ENCODE peak calls at places on chromosome 11, in four cellular contexts. M, K, O and C are unnamed samples. For H3K9me3, the result is how much of the 10 kb centered on the place peaks cover.

GRCh38 chr11:111322534-111322933 is 24.2 kb downstream of the POU2AF3 start:
- DNase-seq in M (no peak), O (no peak), K (no peak), C (no peak)

GRCh38 chr11:119100246-119100959 is 1.2 kb downstream of the DPAGT1 start:
- DNase-seq in K (peak), M (no peak), O (no peak), C (no peak)

GRCh38 chr11:69413015-69413801 is 68.3 kb upstream of the LINC01488 start:
- DNase-seq in M (no peak), O (no peak), K (peak), C (no peak)

GRCh38 chr11:106218096-106218495 is 140.6 kb downstream of the AASDHPPT start:
- DNase-seq in O (no peak), M (no peak), K (no peak), C (no peak)

GRCh38 chr11:123405123-123405592 is 24.9 kb upstream of the GRAMD1B start:
- DNase-seq in O (no peak), K (no peak), M (no peak), C (no peak)

GRCh38 chr11:69637956-69638871 is 2.7 kb upstream of the CCND1 start:
- DNase-seq in M (peak), O (no peak), K (peak), C (peak)

GRCh38 chr11:96084610-96085348 is 160.9 kb upstream of the MTMR2 start:
- DNase-seq in K (no peak), M (no peak), O (no peak), C (no peak)

GRCh38 chr11:130523609-130524008 is 75.2 kb downstream of the ADAMTS15 start:
- DNase-seq in M (no peak), K (no peak), O (no peak), C (no peak)

GRCh38 chr11:121500275-121500674 is 47.5 kb upstream of the SORL1-AS1 start:
- DNase-seq in K (no peak), M (no peak), O (no peak), C (no peak)

GRCh38 chr11:64763804-64764611 is 4.2 kb upstream of the PYGM start:
- DNase-seq in M (peak), K (peak), O (no peak), C (no peak)

GRCh38 chr11:124050770-124051169 is 9.6 kb upstream of the OR10G7 start:
- DNase-seq in M (no peak), K (no peak), O (no peak), C (no peak)

GRCh38 chr11:95682552-95682951 is 107.0 kb downstream of the FAM76B start:
- DNase-seq in M (no peak), O (no peak), K (no peak), C (no peak)

GRCh38 chr11:70669281-70669680 is 271.0 kb downstream of the CTTN start:
- DNase-seq in K (no peak), O (no peak), M (no peak), C (no peak)
- H3K9me3 ChIP-seq in K (under half), O (under half), M (under half), C (under half)

GRCh38 chr11:70895061-70895670 is 357.2 kb downstream of the SHANK2 start:
- DNase-seq in M (peak), K (peak), O (no peak), C (peak)

GRCh38 chr11:70889411-70889810 is 363.0 kb downstream of the SHANK2 start:
- DNase-seq in K (peak), O (no peak), M (no peak), C (peak)

GRCh38 chr11:70891844-70892380 is 360.5 kb downstream of the SHANK2 start:
- DNase-seq in M (no peak), O (no peak), K (peak), C (peak)

GRCh38 chr11:70894566-70894965 is 357.8 kb downstream of the SHANK2 start:
- DNase-seq in K (no peak), O (no peak), M (peak), C (peak)

GRCh38 chr11:70892889-70893288 is 359.5 kb downstream of the SHANK2 start:
- DNase-seq in M (peak), O (no peak), K (peak), C (peak)
- H3K9me3 ChIP-seq in M (under half), O (under half), K (under half), C (under half)

GRCh38 chr11:48036011-48036410 is 55.7 kb downstream of the PTPRJ start:
- DNase-seq in K (peak), O (no peak), M (no peak), C (no peak)

GRCh38 chr11:48034926-48035876 is 54.8 kb downstream of the PTPRJ start:
- DNase-seq in M (no peak), K (peak), O (no peak), C (no peak)

GRCh38 chr11:48031602-48032001 is 51.2 kb downstream of the PTPRJ start:
- DNase-seq in O (no peak), M (no peak), K (no peak), C (no peak)

GRCh38 chr11:48036466-48036865 is 56.1 kb downstream of the PTPRJ start:
- DNase-seq in O (no peak), K (no peak), M (no peak), C (no peak)

GRCh38 chr11:48033918-48034341 is 53.6 kb downstream of the PTPRJ start:
- DNase-seq in K (peak), M (no peak), O (no peak), C (no peak)
- H3K9me3 ChIP-seq in K (under half), M (under half), O (under half), C (under half)

DNA sequence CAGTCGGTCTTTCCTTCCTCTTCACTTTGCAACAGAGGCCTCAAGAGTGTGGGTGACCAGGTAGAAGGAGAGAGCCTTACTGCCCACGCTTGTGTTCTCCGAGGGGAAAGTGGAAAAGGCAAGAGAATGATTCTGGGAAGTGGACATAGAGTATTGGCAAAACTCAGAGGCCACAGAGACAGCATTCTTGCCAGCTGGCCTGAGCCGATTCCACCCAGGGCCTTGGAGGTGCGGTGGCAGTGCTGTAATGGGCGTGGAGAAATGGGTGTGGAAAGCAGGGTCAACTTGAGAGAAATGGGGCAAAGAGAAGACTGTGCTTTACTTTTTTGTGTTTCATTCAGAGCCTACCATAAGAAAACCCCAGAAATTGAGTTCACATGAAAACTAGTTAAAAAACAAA is 39.6 kb downstream of the KCNJ1 start:
- DNase-seq in K (no peak), O (no peak), M (no peak), C (no peak)
- H3K9me3 ChIP-seq in K (under half), O (under half), M (under half), C (under half)

DNA sequence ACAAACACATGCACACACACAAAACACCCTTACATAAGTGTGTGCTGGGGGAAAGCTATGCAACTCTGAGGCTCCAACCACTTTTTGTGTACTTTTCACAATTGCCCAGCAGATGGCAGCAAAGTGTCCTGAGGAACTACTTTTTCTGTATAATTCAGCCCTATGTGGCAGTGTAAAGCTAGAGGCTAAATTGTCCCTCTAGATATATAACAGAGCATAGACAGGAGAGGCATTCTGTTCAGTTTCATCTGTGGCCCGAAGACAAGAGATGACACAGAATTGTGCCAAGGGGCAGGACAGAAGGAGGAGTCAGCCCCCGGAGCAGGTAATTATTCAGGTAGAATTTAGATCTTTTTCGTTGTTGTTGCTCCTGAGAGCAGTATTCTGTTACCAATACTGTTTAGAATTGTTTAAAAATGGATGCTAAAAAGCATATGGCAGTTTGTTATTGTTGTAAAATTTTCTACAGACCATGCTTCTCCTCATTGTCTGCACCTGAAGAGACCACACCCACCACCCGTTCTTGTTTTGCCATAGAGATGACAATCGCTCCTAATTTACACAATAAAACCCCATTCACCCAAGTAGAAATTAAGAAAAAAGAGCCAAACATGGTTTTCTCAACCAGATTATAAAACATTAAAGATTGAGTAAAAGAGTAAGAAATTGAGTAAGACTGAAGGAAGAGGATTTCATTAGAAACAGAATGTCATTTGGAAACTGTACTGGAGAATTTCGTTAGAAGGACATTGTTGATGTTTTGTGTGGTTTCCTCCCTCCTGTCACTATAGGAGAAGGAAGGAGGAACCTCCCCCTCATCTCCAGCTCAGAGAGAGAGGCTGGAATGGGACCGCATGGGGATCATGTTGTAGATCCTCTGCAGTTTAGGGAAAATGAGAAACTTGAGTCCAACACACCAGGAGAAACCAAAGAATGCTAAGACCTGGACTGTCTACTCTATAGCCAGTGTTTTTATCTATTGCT is 14.5 kb upstream of the MS4A7 start:
- DNase-seq in K (no peak), O (no peak), M (no peak), C (no peak)
- H3K9me3 ChIP-seq in K (under half), O (under half), M (under half), C (under half)

DNA sequence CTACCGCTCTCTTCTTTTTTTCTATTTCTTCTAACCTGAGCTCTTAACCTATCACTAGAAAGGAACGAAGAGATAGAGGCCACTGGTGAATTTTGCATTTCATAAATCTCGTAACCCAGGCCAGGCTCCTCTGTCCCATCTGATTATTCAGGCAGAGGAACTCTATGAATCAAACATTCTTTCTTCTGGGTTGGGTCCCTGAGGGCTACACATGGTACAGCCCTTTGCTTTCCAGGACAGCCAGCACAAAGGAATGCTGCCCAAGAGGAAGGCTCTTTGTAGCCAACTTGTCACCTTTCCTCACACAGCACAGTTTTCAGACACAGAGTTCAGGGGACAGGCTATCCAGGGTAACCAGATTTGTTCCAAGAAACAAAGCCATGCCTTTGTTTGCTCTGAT is 878.6 kb upstream of the LRRC4C start:
- DNase-seq in M (no peak), K (no peak), O (no peak), C (no peak)
- H3K9me3 ChIP-seq in M (under half), K (under half), O (under half), C (under half)

GRCh38 chr11:1192741-1193325 is 30.0 kb upstream of the MUC5B start:
- DNase-seq in O (no peak), K (peak), M (no peak), C (peak)

GRCh38 chr11:1195690-1196515 is 27.0 kb upstream of the MUC5B start:
- DNase-seq in M (peak), K (peak), O (no peak), C (peak)

GRCh38 chr11:1194231-1194976 is 28.5 kb upstream of the MUC5B start:
- DNase-seq in M (peak), K (peak), O (no peak), C (no peak)

GRCh38 chr11:1194977-1195689 is 27.7 kb upstream of the MUC5B start:
- DNase-seq in K (peak), M (peak), O (no peak), C (peak)

DNA sequence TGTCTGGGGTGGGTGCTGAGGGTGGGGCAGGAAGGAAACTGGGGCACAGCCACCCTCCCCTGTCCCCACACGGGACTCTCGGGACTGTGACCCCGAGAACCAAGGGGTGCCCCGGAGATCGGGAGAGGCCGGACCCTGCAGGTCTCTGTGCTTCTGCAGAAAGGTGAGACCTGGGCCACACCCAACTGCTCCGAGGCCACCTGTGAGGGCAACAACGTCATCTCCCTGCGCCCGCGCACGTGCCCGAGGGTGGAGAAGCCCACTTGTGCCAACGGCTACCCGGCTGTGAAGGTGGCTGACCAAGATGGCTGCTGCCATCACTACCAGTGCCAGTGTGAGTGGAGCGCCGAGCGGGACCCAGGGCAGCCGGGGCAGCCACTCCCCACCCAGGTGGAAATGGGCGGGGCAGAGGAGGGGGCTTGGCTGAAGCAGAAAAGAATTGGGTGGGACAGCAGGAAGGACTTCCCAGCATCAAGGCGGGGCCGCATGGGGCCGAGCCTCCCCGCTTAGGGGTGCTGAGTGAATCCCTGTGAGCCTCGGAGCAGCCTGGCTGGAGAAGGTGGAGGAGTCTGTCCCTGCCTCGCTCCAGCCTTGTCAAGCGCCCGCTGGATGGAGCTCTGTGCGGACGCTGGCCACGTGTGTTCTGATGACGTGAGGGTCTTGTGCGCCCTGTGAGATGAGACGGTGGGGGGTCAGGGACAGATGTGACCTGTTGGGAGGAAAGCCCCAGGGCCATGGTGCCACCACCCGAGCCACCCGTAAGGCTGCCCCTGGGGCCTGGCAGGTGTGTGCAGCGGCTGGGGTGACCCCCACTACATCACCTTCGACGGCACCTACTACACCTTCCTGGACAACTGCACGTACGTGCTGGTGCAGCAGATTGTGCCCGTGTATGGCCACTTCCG is 29.3 kb upstream of the MUC5B start:
- DNase-seq in K (peak), M (peak), O (no peak), C (peak)
- H3K9me3 ChIP-seq in K (under half), M (under half), O (under half), C (under half)

GRCh38 chr11:72079776-72080325 is 491 bp downstream of the NUMA1 start:
- DNase-seq in O (no peak), K (no peak), M (no peak), C (no peak)
- H3K9me3 ChIP-seq in O (under half), K (under half), M (under half), C (under half)